ENCODE peak calls at places on chromosomes 13 and 19, in ten cellular contexts. One of them, this sample, is unnamed.

GRCh38 chr19:41426952-41427646 is at the start of gene B3GNT8:
- DNase-seq in activated CD4-positive, CD25-positive, alpha-beta regulatory T cell: no peak
- DNase-seq in stimulated activated CD8-positive, alpha-beta memory T cell treated with anti-CD3 and anti-CD28 coated beads, Interleukin-2, amount 100 ng/mL, for 48 hours: peak
- DNase-seq in activated naive CD8-positive, alpha-beta T cell treated with anti-CD3 and anti-CD28 coated beads, Interleukin-2, amount 50 U/mL, for 24 hours: peak
- DNase-seq in astrocyte: peak
- DNase-seq in C1 segment of cervical spinal cord: no peak
- DNase-seq in tibial artery: peak
- DNase-seq in AG08395: peak
- DNase-seq in NT2/D1: peak
- DNase-seq in globus pallidus: no peak
- DNase-seq in this sample: no peak

GRCh38 chr13:109874444-109874920 is 88.1 kb upstream of the IRS2 start:
- DNase-seq in activated CD4-positive, CD25-positive, alpha-beta regulatory T cell: no peak
- DNase-seq in stimulated activated CD8-positive, alpha-beta memory T cell treated with anti-CD3 and anti-CD28 coated beads, Interleukin-2, amount 100 ng/mL, for 48 hours: no peak
- DNase-seq in activated naive CD8-positive, alpha-beta T cell treated with anti-CD3 and anti-CD28 coated beads, Interleukin-2, amount 50 U/mL, for 24 hours: no peak
- DNase-seq in astrocyte: no peak
- DNase-seq in C1 segment of cervical spinal cord: no peak
- DNase-seq in tibial artery: no peak
- DNase-seq in AG08395: no peak
- DNase-seq in NT2/D1: no peak
- DNase-seq in globus pallidus: no peak
- DNase-seq in this sample: no peak

GRCh38 chr19:14027856-14028450 is at the start of gene RLN3:
- DNase-seq in activated CD4-positive, CD25-positive, alpha-beta regulatory T cell: no peak
- DNase-seq in stimulated activated CD8-positive, alpha-beta memory T cell treated with anti-CD3 and anti-CD28 coated beads, Interleukin-2, amount 100 ng/mL, for 48 hours: no peak
- DNase-seq in activated naive CD8-positive, alpha-beta T cell treated with anti-CD3 and anti-CD28 coated beads, Interleukin-2, amount 50 U/mL, for 24 hours: no peak
- DNase-seq in astrocyte: no peak
- DNase-seq in C1 segment of cervical spinal cord: no peak
- DNase-seq in tibial artery: no peak
- DNase-seq in AG08395: no peak
- DNase-seq in NT2/D1: no peak
- DNase-seq in globus pallidus: no peak
- DNase-seq in this sample: no peak

GRCh38 chr19:45125975-45126493 is 33.1 kb downstream of the PPP1R37 start:
- DNase-seq in activated CD4-positive, CD25-positive, alpha-beta regulatory T cell: peak
- DNase-seq in stimulated activated CD8-positive, alpha-beta memory T cell treated with anti-CD3 and anti-CD28 coated beads, Interleukin-2, amount 100 ng/mL, for 48 hours: peak
- DNase-seq in activated naive CD8-positive, alpha-beta T cell treated with anti-CD3 and anti-CD28 coated beads, Interleukin-2, amount 50 U/mL, for 24 hours: peak
- DNase-seq in astrocyte: no peak
- DNase-seq in C1 segment of cervical spinal cord: no peak
- DNase-seq in tibial artery: no peak
- DNase-seq in AG08395: peak
- DNase-seq in NT2/D1: peak
- DNase-seq in globus pallidus: no peak
- DNase-seq in this sample: peak

GRCh38 chr13:101917475-101917810 is 465.0 kb downstream of the ITGBL1 start:
- DNase-seq in activated CD4-positive, CD25-positive, alpha-beta regulatory T cell: no peak
- DNase-seq in stimulated activated CD8-positive, alpha-beta memory T cell treated with anti-CD3 and anti-CD28 coated beads, Interleukin-2, amount 100 ng/mL, for 48 hours: no peak
- DNase-seq in activated naive CD8-positive, alpha-beta T cell treated with anti-CD3 and anti-CD28 coated beads, Interleukin-2, amount 50 U/mL, for 24 hours: no peak
- DNase-seq in astrocyte: no peak
- DNase-seq in C1 segment of cervical spinal cord: no peak
- DNase-seq in tibial artery: no peak
- DNase-seq in AG08395: no peak
- DNase-seq in NT2/D1: no peak
- DNase-seq in globus pallidus: no peak
- DNase-seq in this sample: no peak

GRCh38 chr19:55383789-55384575 is at the start of gene TMEM238:
- DNase-seq in activated CD4-positive, CD25-positive, alpha-beta regulatory T cell: no peak
- DNase-seq in stimulated activated CD8-positive, alpha-beta memory T cell treated with anti-CD3 and anti-CD28 coated beads, Interleukin-2, amount 100 ng/mL, for 48 hours: no peak
- DNase-seq in activated naive CD8-positive, alpha-beta T cell treated with anti-CD3 and anti-CD28 coated beads, Interleukin-2, amount 50 U/mL, for 24 hours: peak
- DNase-seq in astrocyte: peak
- DNase-seq in C1 segment of cervical spinal cord: peak
- DNase-seq in tibial artery: no peak
- DNase-seq in AG08395: peak
- DNase-seq in NT2/D1: no peak
- DNase-seq in globus pallidus: peak
- DNase-seq in this sample: no peak

GRCh38 chr19:31334101-31334848 is 15.0 kb downstream of the TSHZ3 start:
- DNase-seq in activated CD4-positive, CD25-positive, alpha-beta regulatory T cell: no peak
- DNase-seq in stimulated activated CD8-positive, alpha-beta memory T cell treated with anti-CD3 and anti-CD28 coated beads, Interleukin-2, amount 100 ng/mL, for 48 hours: no peak
- DNase-seq in activated naive CD8-positive, alpha-beta T cell treated with anti-CD3 and anti-CD28 coated beads, Interleukin-2, amount 50 U/mL, for 24 hours: no peak
- DNase-seq in astrocyte: peak
- DNase-seq in C1 segment of cervical spinal cord: no peak
- DNase-seq in tibial artery: no peak
- DNase-seq in AG08395: no peak
- DNase-seq in NT2/D1: no peak
- DNase-seq in globus pallidus: no peak
- DNase-seq in this sample: no peak

GRCh38 chr13:34176636-34177035 is 358.7 kb downstream of the RFC3 start:
- DNase-seq in activated CD4-positive, CD25-positive, alpha-beta regulatory T cell: no peak
- DNase-seq in stimulated activated CD8-positive, alpha-beta memory T cell treated with anti-CD3 and anti-CD28 coated beads, Interleukin-2, amount 100 ng/mL, for 48 hours: no peak
- DNase-seq in activated naive CD8-positive, alpha-beta T cell treated with anti-CD3 and anti-CD28 coated beads, Interleukin-2, amount 50 U/mL, for 24 hours: no peak
- DNase-seq in astrocyte: no peak
- DNase-seq in C1 segment of cervical spinal cord: no peak
- DNase-seq in tibial artery: no peak
- DNase-seq in AG08395: no peak
- DNase-seq in NT2/D1: no peak
- DNase-seq in globus pallidus: no peak
- DNase-seq in this sample: no peak

GRCh38 chr19:48746120-48746519 is 589 bp downstream of the IZUMO1 start:
- DNase-seq in activated CD4-positive, CD25-positive, alpha-beta regulatory T cell: no peak
- DNase-seq in stimulated activated CD8-positive, alpha-beta memory T cell treated with anti-CD3 and anti-CD28 coated beads, Interleukin-2, amount 100 ng/mL, for 48 hours: no peak
- DNase-seq in activated naive CD8-positive, alpha-beta T cell treated with anti-CD3 and anti-CD28 coated beads, Interleukin-2, amount 50 U/mL, for 24 hours: no peak
- DNase-seq in astrocyte: no peak
- DNase-seq in C1 segment of cervical spinal cord: no peak
- DNase-seq in tibial artery: no peak
- DNase-seq in AG08395: no peak
- DNase-seq in NT2/D1: no peak
- DNase-seq in globus pallidus: no peak
- DNase-seq in this sample: no peak

GRCh38 chr13:50509771-50510441 is 333.6 kb downstream of the DLEU7 start:
- DNase-seq in activated CD4-positive, CD25-positive, alpha-beta regulatory T cell: no peak
- DNase-seq in stimulated activated CD8-positive, alpha-beta memory T cell treated with anti-CD3 and anti-CD28 coated beads, Interleukin-2, amount 100 ng/mL, for 48 hours: no peak
- DNase-seq in activated naive CD8-positive, alpha-beta T cell treated with anti-CD3 and anti-CD28 coated beads, Interleukin-2, amount 50 U/mL, for 24 hours: no peak
- DNase-seq in astrocyte: peak
- DNase-seq in C1 segment of cervical spinal cord: no peak
- DNase-seq in tibial artery: no peak
- DNase-seq in AG08395: no peak
- DNase-seq in NT2/D1: no peak
- DNase-seq in globus pallidus: no peak
- DNase-seq in this sample: no peak

GRCh38 chr13:46637213-46637612 is 84.2 kb downstream of the LRCH1 start:
- DNase-seq in activated CD4-positive, CD25-positive, alpha-beta regulatory T cell: no peak
- DNase-seq in stimulated activated CD8-positive, alpha-beta memory T cell treated with anti-CD3 and anti-CD28 coated beads, Interleukin-2, amount 100 ng/mL, for 48 hours: no peak
- DNase-seq in activated naive CD8-positive, alpha-beta T cell treated with anti-CD3 and anti-CD28 coated beads, Interleukin-2, amount 50 U/mL, for 24 hours: no peak
- DNase-seq in astrocyte: no peak
- DNase-seq in C1 segment of cervical spinal cord: no peak
- DNase-seq in tibial artery: no peak
- DNase-seq in AG08395: no peak
- DNase-seq in NT2/D1: no peak
- DNase-seq in globus pallidus: no peak
- DNase-seq in this sample: no peak

GRCh38 chr19:32743021-32743420 is 23.5 kb downstream of the TDRD12 start:
- DNase-seq in activated CD4-positive, CD25-positive, alpha-beta regulatory T cell: no peak
- DNase-seq in stimulated activated CD8-positive, alpha-beta memory T cell treated with anti-CD3 and anti-CD28 coated beads, Interleukin-2, amount 100 ng/mL, for 48 hours: no peak
- DNase-seq in activated naive CD8-positive, alpha-beta T cell treated with anti-CD3 and anti-CD28 coated beads, Interleukin-2, amount 50 U/mL, for 24 hours: no peak
- DNase-seq in astrocyte: no peak
- DNase-seq in C1 segment of cervical spinal cord: no peak
- DNase-seq in tibial artery: no peak
- DNase-seq in AG08395: no peak
- DNase-seq in NT2/D1: no peak
- DNase-seq in globus pallidus: no peak
- DNase-seq in this sample: no peak

GRCh38 chr13:50529154-50529882 is 314.2 kb downstream of the DLEU7 start:
- DNase-seq in activated CD4-positive, CD25-positive, alpha-beta regulatory T cell: no peak
- DNase-seq in stimulated activated CD8-positive, alpha-beta memory T cell treated with anti-CD3 and anti-CD28 coated beads, Interleukin-2, amount 100 ng/mL, for 48 hours: no peak
- DNase-seq in activated naive CD8-positive, alpha-beta T cell treated with anti-CD3 and anti-CD28 coated beads, Interleukin-2, amount 50 U/mL, for 24 hours: no peak
- DNase-seq in astrocyte: peak
- DNase-seq in C1 segment of cervical spinal cord: peak
- DNase-seq in tibial artery: peak
- DNase-seq in AG08395: peak
- DNase-seq in NT2/D1: no peak
- DNase-seq in globus pallidus: peak
- DNase-seq in this sample: peak

GRCh38 chr19:43596842-43597461 is 557 bp downstream of the ZNF576 start:
- DNase-seq in activated CD4-positive, CD25-positive, alpha-beta regulatory T cell: no peak
- DNase-seq in stimulated activated CD8-positive, alpha-beta memory T cell treated with anti-CD3 and anti-CD28 coated beads, Interleukin-2, amount 100 ng/mL, for 48 hours: no peak
- DNase-seq in activated naive CD8-positive, alpha-beta T cell treated with anti-CD3 and anti-CD28 coated beads, Interleukin-2, amount 50 U/mL, for 24 hours: no peak
- DNase-seq in astrocyte: no peak
- DNase-seq in C1 segment of cervical spinal cord: no peak
- DNase-seq in tibial artery: no peak
- DNase-seq in AG08395: no peak
- DNase-seq in NT2/D1: no peak
- DNase-seq in globus pallidus: no peak
- DNase-seq in this sample: no peak

GRCh38 chr13:40597735-40598365 is 68.6 kb downstream of the FOXO1 start:
- DNase-seq in activated CD4-positive, CD25-positive, alpha-beta regulatory T cell: no peak
- DNase-seq in stimulated activated CD8-positive, alpha-beta memory T cell treated with anti-CD3 and anti-CD28 coated beads, Interleukin-2, amount 100 ng/mL, for 48 hours: no peak
- DNase-seq in activated naive CD8-positive, alpha-beta T cell treated with anti-CD3 and anti-CD28 coated beads, Interleukin-2, amount 50 U/mL, for 24 hours: no peak
- DNase-seq in astrocyte: no peak
- DNase-seq in C1 segment of cervical spinal cord: no peak
- DNase-seq in tibial artery: no peak
- DNase-seq in AG08395: no peak
- DNase-seq in NT2/D1: no peak
- DNase-seq in globus pallidus: no peak
- DNase-seq in this sample: no peak

GRCh38 chr19:56348289-56348877 is 33.7 kb upstream of the ZSCAN5A start:
- DNase-seq in activated CD4-positive, CD25-positive, alpha-beta regulatory T cell: no peak
- DNase-seq in stimulated activated CD8-positive, alpha-beta memory T cell treated with anti-CD3 and anti-CD28 coated beads, Interleukin-2, amount 100 ng/mL, for 48 hours: no peak
- DNase-seq in activated naive CD8-positive, alpha-beta T cell treated with anti-CD3 and anti-CD28 coated beads, Interleukin-2, amount 50 U/mL, for 24 hours: peak
- DNase-seq in astrocyte: no peak
- DNase-seq in C1 segment of cervical spinal cord: no peak
- DNase-seq in tibial artery: no peak
- DNase-seq in AG08395: no peak
- DNase-seq in NT2/D1: no peak
- DNase-seq in globus pallidus: no peak
- DNase-seq in this sample: no peak

GRCh38 chr13:66723606-66724005 is 506.5 kb downstream of the PCDH9 start:
- DNase-seq in activated CD4-positive, CD25-positive, alpha-beta regulatory T cell: no peak
- DNase-seq in stimulated activated CD8-positive, alpha-beta memory T cell treated with anti-CD3 and anti-CD28 coated beads, Interleukin-2, amount 100 ng/mL, for 48 hours: no peak
- DNase-seq in activated naive CD8-positive, alpha-beta T cell treated with anti-CD3 and anti-CD28 coated beads, Interleukin-2, amount 50 U/mL, for 24 hours: no peak
- DNase-seq in astrocyte: no peak
- DNase-seq in C1 segment of cervical spinal cord: peak
- DNase-seq in tibial artery: no peak
- DNase-seq in AG08395: no peak
- DNase-seq in NT2/D1: no peak
- DNase-seq in globus pallidus: peak
- DNase-seq in this sample: peak

GRCh38 chr19:41813911-41814310 is 17.5 kb downstream of the CEACAM3 start:
- DNase-seq in activated CD4-positive, CD25-positive, alpha-beta regulatory T cell: no peak
- DNase-seq in stimulated activated CD8-positive, alpha-beta memory T cell treated with anti-CD3 and anti-CD28 coated beads, Interleukin-2, amount 100 ng/mL, for 48 hours: no peak
- DNase-seq in activated naive CD8-positive, alpha-beta T cell treated with anti-CD3 and anti-CD28 coated beads, Interleukin-2, amount 50 U/mL, for 24 hours: no peak
- DNase-seq in astrocyte: no peak
- DNase-seq in C1 segment of cervical spinal cord: no peak
- DNase-seq in tibial artery: no peak
- DNase-seq in AG08395: no peak
- DNase-seq in NT2/D1: no peak
- DNase-seq in globus pallidus: no peak
- DNase-seq in this sample: no peak

GRCh38 chr19:13165091-13165997 is 15.1 kb downstream of the IER2 start:
- DNase-seq in activated CD4-positive, CD25-positive, alpha-beta regulatory T cell: no peak
- DNase-seq in stimulated activated CD8-positive, alpha-beta memory T cell treated with anti-CD3 and anti-CD28 coated beads, Interleukin-2, amount 100 ng/mL, for 48 hours: no peak
- DNase-seq in activated naive CD8-positive, alpha-beta T cell treated with anti-CD3 and anti-CD28 coated beads, Interleukin-2, amount 50 U/mL, for 24 hours: no peak
- DNase-seq in astrocyte: no peak
- DNase-seq in C1 segment of cervical spinal cord: no peak
- DNase-seq in tibial artery: no peak
- DNase-seq in AG08395: no peak
- DNase-seq in NT2/D1: peak
- DNase-seq in globus pallidus: no peak
- DNase-seq in this sample: no peak

GRCh38 chr13:106836186-106836802 is 268.4 kb upstream of the ARGLU1 start:
- DNase-seq in activated CD4-positive, CD25-positive, alpha-beta regulatory T cell: no peak
- DNase-seq in stimulated activated CD8-positive, alpha-beta memory T cell treated with anti-CD3 and anti-CD28 coated beads, Interleukin-2, amount 100 ng/mL, for 48 hours: no peak
- DNase-seq in activated naive CD8-positive, alpha-beta T cell treated with anti-CD3 and anti-CD28 coated beads, Interleukin-2, amount 50 U/mL, for 24 hours: no peak
- DNase-seq in astrocyte: no peak
- DNase-seq in C1 segment of cervical spinal cord: no peak
- DNase-seq in tibial artery: no peak
- DNase-seq in AG08395: no peak
- DNase-seq in NT2/D1: no peak
- DNase-seq in globus pallidus: no peak
- DNase-seq in this sample: no peak

GRCh38 chr19:37217855-37218591 is at the start of gene ZNF383:
- DNase-seq in activated CD4-positive, CD25-positive, alpha-beta regulatory T cell: peak
- DNase-seq in stimulated activated CD8-positive, alpha-beta memory T cell treated with anti-CD3 and anti-CD28 coated beads, Interleukin-2, amount 100 ng/mL, for 48 hours: peak
- DNase-seq in activated naive CD8-positive, alpha-beta T cell treated with anti-CD3 and anti-CD28 coated beads, Interleukin-2, amount 50 U/mL, for 24 hours: peak
- DNase-seq in astrocyte: peak
- DNase-seq in C1 segment of cervical spinal cord: peak
- DNase-seq in tibial artery: peak
- DNase-seq in AG08395: peak
- DNase-seq in NT2/D1: peak
- DNase-seq in globus pallidus: peak
- DNase-seq in this sample: peak

GRCh38 chr13:113947321-113948033 is 26.4 kb downstream of the C13orf46 start:
- DNase-seq in activated CD4-positive, CD25-positive, alpha-beta regulatory T cell: no peak
- DNase-seq in stimulated activated CD8-positive, alpha-beta memory T cell treated with anti-CD3 and anti-CD28 coated beads, Interleukin-2, amount 100 ng/mL, for 48 hours: no peak
- DNase-seq in activated naive CD8-positive, alpha-beta T cell treated with anti-CD3 and anti-CD28 coated beads, Interleukin-2, amount 50 U/mL, for 24 hours: no peak
- DNase-seq in astrocyte: no peak
- DNase-seq in C1 segment of cervical spinal cord: no peak
- DNase-seq in tibial artery: peak
- DNase-seq in AG08395: peak
- DNase-seq in NT2/D1: no peak
- DNase-seq in globus pallidus: no peak
- DNase-seq in this sample: peak

This sample was measured in nucleus accumbens.